ENCODE peak calls at places on chromosomes 6 and 20, in nine cellular contexts. I is stimulated activated CD4-positive, alpha-beta T cell treated with anti-CD3 and anti-CD28 coated beads, Interleukin-15, amount 100 ng/mL, for 24 hours; Q is AG08396; U is cardiac muscle cell; F is H54; P is NCI-H1436 treated with DMSO at 0.1 percent for 48 hours; J is SK-N-SH; C is NCI-H2081; N is C1 segment of cervical spinal cord. B is an unnamed sample.
A peak's percentile ranks its signal among the peaks of the same experiment; 100 is the strongest.

GRCh38 chr6:17334265-17334664 is 53.1 kb downstream of the RBM24 start:
- DNase-seq in J (no peak), Q (no peak), I (no peak), P (no peak), F (peak; percentile 18), U (peak; percentile 17), N (no peak), C (no peak), B (no peak)

GRCh38 chr6:166598441-166599138 is 12.1 kb upstream of the RAMACL start:
- DNase-seq in I (no peak), U (peak; percentile 96), Q (peak; percentile 77), N (no peak), P (no peak), C (no peak), F (peak; percentile 49), J (no peak), B (no peak)

GRCh38 chr6:63245908-63246307 is 34.6 kb downstream of the FKBP1C start:
- DNase-seq in P (no peak), C (no peak), U (no peak), I (no peak), F (no peak), N (no peak), J (no peak), Q (no peak), B (no peak)

GRCh38 chr6:112563368-112563767 is 216.2 kb downstream of the RFPL4B start:
- DNase-seq in P (no peak), C (no peak), F (no peak), N (no peak), Q (peak; percentile 27), I (no peak), U (peak; percentile 52), J (no peak), B (no peak)

GRCh38 chr6:44580901-44581300 is 193.4 kb downstream of the CDC5L start:
- DNase-seq in I (no peak), C (no peak), P (no peak), F (no peak), J (no peak), U (peak; percentile 91), Q (peak; percentile 44), N (no peak), B (no peak)

GRCh38 chr20:1287787-1288569 is 21.9 kb downstream of the SNPH start:
- DNase-seq in U (no peak), I (no peak), F (no peak), N (no peak), Q (no peak), C (no peak), P (no peak), J (no peak), B (no peak)

GRCh38 chr6:64330694-64331309 is 695.2 kb downstream of the PHF3 start:
- DNase-seq in P (no peak), N (peak; percentile 24), U (peak; percentile 79), C (peak; percentile 54), J (no peak), Q (no peak), I (peak; percentile 54), F (no peak), B (peak; percentile 7)

GRCh38 chr6:134520181-134521115 is 202.5 kb upstream of the SGK1 start:
- DNase-seq in N (no peak), J (no peak), Q (no peak), I (no peak), C (no peak), F (no peak), U (peak; percentile 63), P (no peak), B (no peak)

GRCh38 chr20:45407783-45408645 is at the start of gene DBNDD2:
- DNase-seq in F (no peak), Q (no peak), I (peak; percentile 24), P (no peak), U (no peak), J (peak; percentile 24), C (no peak), N (peak; percentile 74), B (peak; percentile 84)

GRCh38 chr6:21996425-21997207 is 300.2 kb downstream of the PRL start:
- DNase-seq in Q (no peak), U (peak; percentile 25), I (no peak), J (peak; percentile 37), F (no peak), C (no peak), N (no peak), P (no peak), B (no peak)

GRCh38 chr6:130587778-130588520 is 222.1 kb downstream of the TMEM200A start:
- DNase-seq in I (no peak), U (peak; percentile 67), J (no peak), F (no peak), P (no peak), N (no peak), C (no peak), Q (peak; percentile 22), B (no peak)

GRCh38 chr20:33444797-33445560 is 1.4 kb upstream of the SNTA1 start:
- DNase-seq in J (no peak), F (no peak), U (no peak), I (peak; percentile 41), Q (no peak), N (no peak), C (no peak), P (no peak), B (no peak)

GRCh38 chr6:49550413-49551125 is at the start of gene C6orf141:
- DNase-seq in U (peak; percentile 37), F (peak; percentile 27), C (peak; percentile 55), I (peak; percentile 53), Q (no peak), N (no peak), J (peak; percentile 11), P (peak; percentile 59), B (no peak)

GRCh38 chr20:24064092-24064491 is 75.5 kb upstream of the GGTLC1 start:
- DNase-seq in Q (no peak), F (no peak), C (no peak), P (no peak), I (no peak), N (no peak), J (no peak), U (no peak), B (no peak)

GRCh38 chr6:140627002-140627401 is 1252.6 kb upstream of the CITED2 start:
- DNase-seq in F (no peak), Q (no peak), N (no peak), C (no peak), P (no peak), J (no peak), U (no peak), I (no peak), B (no peak)

GRCh38 chr6:160101262-160102205 is 20.1 kb upstream of the SLC22A1 start:
- DNase-seq in P (no peak), N (no peak), F (no peak), U (peak; percentile 58), I (no peak), C (no peak), J (no peak), Q (no peak), B (no peak)

GRCh38 chr20:62605996-62606395 is 36.3 kb upstream of the SLCO4A1 start:
- DNase-seq in I (no peak), Q (no peak), U (no peak), J (no peak), C (no peak), N (no peak), P (no peak), F (no peak), B (no peak)

GRCh38 chr20:49187330-49188100 is 619 bp downstream of the STAU1 start:
- DNase-seq in U (peak; percentile 4), N (no peak), P (no peak), J (peak; percentile 77), Q (peak; percentile 55), C (no peak), I (peak; percentile 65), F (no peak), B (no peak)

GRCh38 chr6:36340671-36341454 is 4.2 kb upstream of the BNIP5 start:
- DNase-seq in J (peak; percentile 82), Q (peak; percentile 83), P (no peak), I (peak; percentile 83), F (peak; percentile 78), U (peak; percentile 95), C (peak; percentile 29), N (peak; percentile 37), B (no peak)

GRCh38 chr6:1311400-1312192 is at the start of gene FOXQ1:
- DNase-seq in U (peak; percentile 40), P (no peak), I (peak; percentile 47), C (no peak), F (no peak), N (no peak), J (peak; percentile 28), Q (peak; percentile 82), B (peak; percentile 38)

GRCh38 chr6:121816361-121816760 is 380.9 kb downstream of the GJA1 start:
- DNase-seq in U (peak; percentile 46), F (no peak), J (no peak), P (no peak), C (no peak), Q (no peak), I (no peak), N (no peak), B (no peak)

GRCh38 chr6:109453594-109454482 is 1.7 kb downstream of the MICAL1 start:
- DNase-seq in U (peak; percentile 48), Q (no peak), F (no peak), I (no peak), J (peak; percentile 66), P (no peak), N (no peak), C (no peak), B (no peak)

GRCh38 chr6:18262812-18263560 is 1.3 kb downstream of the DEK start:
- DNase-seq in Q (no peak), I (peak; percentile 63), J (no peak), U (peak; percentile 10), N (no peak), F (no peak), P (no peak), C (no peak), B (no peak)

GRCh38 chr6:148307400-148307799 is 35.2 kb upstream of the SASH1 start:
- DNase-seq in N (no peak), F (no peak), I (no peak), J (no peak), C (no peak), Q (no peak), P (no peak), U (no peak), B (no peak)

GRCh38 chr20:1331101-1331500 is 2.2 kb upstream of the SDCBP2 start:
- DNase-seq in C (no peak), Q (no peak), F (no peak), I (no peak), N (no peak), J (no peak), U (no peak), P (no peak), B (no peak)

GRCh38 chr6:142938510-142938909 is 6.5 kb downstream of the HIVEP2 start:
- DNase-seq in Q (no peak), F (no peak), P (no peak), C (no peak), N (no peak), U (no peak), I (no peak), J (no peak), B (no peak)